ENCODE peak calls at places on chromosome 10, in eight cellular contexts. S, O, Q, W, T, B, F and D are unnamed samples.

GRCh38 chr10:131027256-131027655 is 284.3 kb downstream of the TCERG1L start:
- DNase-seq in S (no peak), O (no peak), Q (no peak), W (no peak), T (no peak), B (peak; percentile 41), F (no peak), D (peak; percentile 12)

GRCh38 chr10:89207181-89207800 is at the start of gene CH25H:
- DNase-seq in S (no peak), O (peak; percentile 59), Q (peak; percentile 54), W (no peak), T (peak; percentile 32), B (peak; percentile 85), F (no peak), D (peak; percentile 64)

GRCh38 chr10:13837966-13838365 is 251.2 kb downstream of the PRPF18 start:
- DNase-seq in S (no peak), O (no peak), Q (no peak), W (no peak), T (no peak), B (no peak), F (no peak), D (no peak)

GRCh38 chr10:85868627-85869499 is 497.7 kb downstream of the GRID1 start:
- DNase-seq in S (no peak), O (no peak), Q (no peak), W (no peak), T (no peak), B (no peak), F (no peak), D (no peak)

GRCh38 chr10:11707936-11708335 is 34.2 kb upstream of the ECHDC3 start:
- DNase-seq in S (no peak), O (no peak), Q (no peak), W (no peak), T (no peak), B (no peak), F (no peak), D (no peak)

GRCh38 chr10:33136271-33136670 is 178.2 kb upstream of the ITGB1 start:
- DNase-seq in S (no peak), O (no peak), Q (no peak), W (no peak), T (no peak), B (no peak), F (no peak), D (no peak)

GRCh38 chr10:14225374-14225773 is 105.3 kb downstream of the FRMD4A start:
- DNase-seq in S (no peak), O (no peak), Q (no peak), W (no peak), T (no peak), B (no peak), F (no peak), D (no peak)

GRCh38 chr10:14371616-14372015 is 40.9 kb upstream of the FRMD4A start:
- DNase-seq in S (no peak), O (no peak), Q (no peak), W (no peak), T (no peak), B (no peak), F (no peak), D (no peak)

GRCh38 chr10:101094113-101094512 is 32.3 kb downstream of the KAZALD1 start:
- DNase-seq in S (no peak), O (no peak), Q (no peak), W (no peak), T (no peak), B (no peak), F (no peak), D (no peak)

GRCh38 chr10:4069491-4069890 is 284.5 kb upstream of the KLF6 start:
- DNase-seq in S (no peak), O (no peak), Q (no peak), W (no peak), T (no peak), B (no peak), F (no peak), D (no peak)

GRCh38 chr10:69578508-69578991 is 5.3 kb upstream of the NEUROG3 start:
- DNase-seq in S (no peak), O (no peak), Q (no peak), W (no peak), T (no peak), B (no peak), F (no peak), D (no peak)

GRCh38 chr10:48251152-48251524 is 23.4 kb downstream of the FRMPD2 start:
- DNase-seq in S (no peak), O (no peak), Q (no peak), W (no peak), T (no peak), B (no peak), F (no peak), D (no peak)

GRCh38 chr10:60032723-60033122 is 126.4 kb upstream of the CCDC6 start:
- DNase-seq in S (peak; percentile 66), O (no peak), Q (no peak), W (peak; percentile 13), T (peak; percentile 2), B (no peak), F (no peak), D (no peak)

GRCh38 chr10:48872234-48872633 is 67.4 kb downstream of the LRRC18 start:
- DNase-seq in S (no peak), O (no peak), Q (no peak), W (no peak), T (no peak), B (no peak), F (no peak), D (no peak)

GRCh38 chr10:131579251-131580071 is 267.9 kb upstream of the TCERG1L start:
- DNase-seq in S (no peak), O (no peak), Q (no peak), W (no peak), T (no peak), B (peak; percentile 53), F (no peak), D (no peak)

GRCh38 chr10:125808047-125808446 is 15.0 kb downstream of the UROS start:
- DNase-seq in S (no peak), O (no peak), Q (no peak), W (no peak), T (no peak), B (no peak), F (no peak), D (no peak)

GRCh38 chr10:24708081-24708480 is 15.6 kb downstream of the ARHGAP21 start:
- DNase-seq in S (no peak), O (no peak), Q (no peak), W (no peak), T (no peak), B (no peak), F (no peak), D (no peak)

GRCh38 chr10:28798964-28799363 is 121.6 kb downstream of the BAMBI start:
- DNase-seq in S (no peak), O (no peak), Q (no peak), W (no peak), T (no peak), B (no peak), F (no peak), D (no peak)

GRCh38 chr10:48274636-48275035 is at the start of gene FRMPD2:
- DNase-seq in S (no peak), O (peak; percentile 14), Q (no peak), W (no peak), T (no peak), B (no peak), F (no peak), D (no peak)

GRCh38 chr10:132688580-132689420 is 97.1 kb downstream of the NKX6-2 start:
- DNase-seq in S (no peak), O (no peak), Q (no peak), W (no peak), T (no peak), B (peak; percentile 33), F (no peak), D (peak; percentile 34)

GRCh38 chr10:132110091-132110490 is 44.3 kb downstream of the JAKMIP3 start:
- DNase-seq in S (no peak), O (no peak), Q (peak; percentile 2), W (no peak), T (no peak), B (no peak), F (no peak), D (peak; percentile 17)

GRCh38 chr10:115514895-115515294 is 421.7 kb downstream of the ATRNL1 start:
- DNase-seq in S (no peak), O (no peak), Q (no peak), W (no peak), T (no peak), B (no peak), F (no peak), D (no peak)

GRCh38 chr10:124578231-124579002 is 116.8 kb downstream of the LHPP start:
- DNase-seq in S (no peak), O (no peak), Q (no peak), W (no peak), T (no peak), B (no peak), F (no peak), D (no peak)

GRCh38 chr10:96683065-96683464 is 37.2 kb downstream of the PIK3AP1 start:
- DNase-seq in S (no peak), O (no peak), Q (no peak), W (peak; percentile 31), T (no peak), B (no peak), F (no peak), D (no peak)

GRCh38 chr10:27258838-27259532 is 18.4 kb upstream of the ACBD5 start:
- DNase-seq in S (no peak), O (peak; percentile 12), Q (peak; percentile 54), W (no peak), T (no peak), B (no peak), F (no peak), D (peak; percentile 60)

GRCh38 chr10:114691442-114691941 is 33.4 kb upstream of the ABLIM1 start:
- DNase-seq in S (no peak), O (no peak), Q (no peak), W (no peak), T (no peak), B (no peak), F (no peak), D (no peak)

GRCh38 chr10:100186813-100187212 is 984 bp upstream of the ERLIN1 start:
- DNase-seq in S (peak; percentile 66), O (no peak), Q (peak; percentile 22), W (no peak), T (no peak), B (peak; percentile 61), F (no peak), D (peak; percentile 17)

GRCh38 chr10:68103237-68103866 is 5.9 kb upstream of the MYPN start:
- DNase-seq in S (no peak), O (no peak), Q (no peak), W (no peak), T (no peak), B (no peak), F (no peak), D (no peak)

GRCh38 chr10:104908581-104908980 is 267.5 kb downstream of the SORCS3 start:
- DNase-seq in S (no peak), O (no peak), Q (no peak), W (no peak), T (no peak), B (no peak), F (no peak), D (no peak)

GRCh38 chr10:335151-335800 is 200.0 kb downstream of the ZMYND11 start:
- DNase-seq in S (peak; percentile 20), O (no peak), Q (no peak), W (no peak), T (no peak), B (peak; percentile 29), F (no peak), D (no peak)

GRCh38 chr10:78178940-78179339 is 145.3 kb downstream of the RPS24 start:
- DNase-seq in S (no peak), O (peak; percentile 20), Q (no peak), W (no peak), T (no peak), B (peak; percentile 83), F (no peak), D (no peak)

GRCh38 chr10:75764974-75765551 is 333.6 kb downstream of the LRMDA start:
- DNase-seq in S (no peak), O (no peak), Q (no peak), W (no peak), T (no peak), B (no peak), F (no peak), D (no peak)

GRCh38 chr10:15462253-15462885 is 91.3 kb upstream of the FAM171A1 start:
- DNase-seq in S (no peak), O (no peak), Q (no peak), W (no peak), T (no peak), B (no peak), F (no peak), D (no peak)

GRCh38 chr10:111600772-111601171 is 523.9 kb downstream of the ADRA2A start:
- DNase-seq in S (no peak), O (peak; percentile 31), Q (no peak), W (no peak), T (no peak), B (no peak), F (no peak), D (no peak)